ENCODE peak calls at places on chromosomes 12 and 14, in six cellular contexts. V is progenitor cell of endocrine pancreas, P is left ventricle myocardium inferior, K is A549, F is upper lobe of right lung, Q is MCF 10A. L is an unnamed sample.

GRCh38 chr14:29671034-29671433 is 256.6 kb downstream of the PRKD1 start:
- DNase-seq in V (no peak), P (no peak), K (no peak), F (no peak), Q (peak; percentile 9), L (no peak)

GRCh38 chr12:128137140-128137539 is 129.8 kb upstream of the TMEM132C start:
- DNase-seq in V (no peak), P (no peak), K (no peak), F (no peak), Q (no peak), L (no peak)

GRCh38 chr12:65655074-65655493 is 169.2 kb upstream of the HMGA2 start:
- DNase-seq in V (no peak), P (no peak), K (no peak), F (no peak), Q (peak; percentile 64), L (no peak)

GRCh38 chr12:90295858-90296257 is 587.2 kb upstream of the ATP2B1 start:
- DNase-seq in V (no peak), P (no peak), K (no peak), F (no peak), Q (no peak), L (no peak)

GRCh38 chr12:5522358-5523335 is 90.7 kb downstream of the NTF3 start:
- DNase-seq in V (no peak), P (no peak), K (no peak), F (no peak), Q (no peak), L (no peak)

GRCh38 chr14:49623941-49624806 is 3.6 kb downstream of the MGAT2 start:
- DNase-seq in V (no peak), P (no peak), K (no peak), F (no peak), Q (peak; percentile 62), L (peak; percentile 33)

GRCh38 chr12:33588082-33588712 is 148.6 kb upstream of the SYT10 start:
- DNase-seq in V (no peak), P (no peak), K (no peak), F (no peak), Q (peak; percentile 87), L (peak; percentile 10)

GRCh38 chr14:65287264-65288131 is 125.0 kb upstream of the FUT8 start:
- DNase-seq in V (no peak), P (no peak), K (no peak), F (no peak), Q (no peak), L (peak; percentile 76)

GRCh38 chr14:77139540-77140342 is 1.9 kb downstream of the ZDHHC22 start:
- DNase-seq in V (peak; percentile 57), P (no peak), K (peak; percentile 89), F (no peak), Q (peak; percentile 16), L (peak; percentile 79)

GRCh38 chr14:51929156-51929555 is 60.2 kb upstream of the RTRAF start:
- DNase-seq in V (no peak), P (no peak), K (no peak), F (no peak), Q (no peak), L (no peak)

GRCh38 chr12:96889273-96889933 is 17.7 kb upstream of the NEDD1 start:
- DNase-seq in V (no peak), P (no peak), K (peak; percentile 13), F (no peak), Q (peak; percentile 66), L (no peak)

GRCh38 chr12:73659802-73660201 is 877.8 kb upstream of the ATXN7L3B start:
- DNase-seq in V (no peak), P (no peak), K (no peak), F (no peak), Q (no peak), L (no peak)

DNA sequence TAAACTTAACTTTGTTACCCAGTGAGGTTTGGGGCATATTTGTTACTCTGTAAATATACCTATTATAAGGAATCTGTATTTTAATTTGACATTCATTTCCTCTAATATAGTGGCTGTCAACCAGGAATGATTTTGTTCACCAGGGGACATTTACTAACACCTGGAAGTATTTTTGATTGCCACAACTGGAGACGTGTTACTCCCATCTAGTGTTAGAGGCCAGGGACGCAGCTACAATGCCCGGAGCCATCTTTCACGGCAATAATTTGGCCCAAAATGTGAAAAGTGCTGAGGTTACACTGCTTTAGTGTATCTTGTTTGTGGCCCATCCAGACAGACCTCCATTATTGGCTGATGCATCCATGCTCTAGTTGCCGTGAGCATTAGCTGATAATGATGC is 881.3 kb upstream of the ATXN7L3B start:
- DNase-seq in V (no peak), P (no peak), K (no peak), F (no peak), Q (no peak), L (no peak)
- TF ChIP-seq CTCF in V (no peak), P (no peak), K (no peak), F (no peak), Q (no peak), L (no peak)

GRCh38 chr12:30964896-30965612 is 38.5 kb downstream of the TSPAN11 start:
- DNase-seq in V (no peak), P (no peak), K (no peak), F (peak; percentile 40), Q (no peak), L (no peak)

GRCh38 chr12:30967026-30967425 is 40.5 kb downstream of the TSPAN11 start:
- DNase-seq in V (no peak), P (no peak), K (no peak), F (peak; percentile 39), Q (no peak), L (no peak)

GRCh38 chr12:30968211-30968610 is 41.7 kb downstream of the TSPAN11 start:
- DNase-seq in V (no peak), P (no peak), K (no peak), F (peak; percentile 5), Q (no peak), L (no peak)

GRCh38 chr12:30963709-30964564 is 37.4 kb downstream of the TSPAN11 start:
- DNase-seq in V (no peak), P (no peak), K (no peak), F (peak; percentile 54), Q (no peak), L (no peak)

GRCh38 chr12:30965613-30965985 is 39.1 kb downstream of the TSPAN11 start:
- DNase-seq in V (no peak), P (no peak), K (peak; percentile 18), F (no peak), Q (peak; percentile 32), L (no peak)
- TF ChIP-seq CTCF in V (peak; percentile 66), P (peak; percentile 48), K (no peak), F (no peak), Q (peak; percentile 6), L (no peak)

DNA sequence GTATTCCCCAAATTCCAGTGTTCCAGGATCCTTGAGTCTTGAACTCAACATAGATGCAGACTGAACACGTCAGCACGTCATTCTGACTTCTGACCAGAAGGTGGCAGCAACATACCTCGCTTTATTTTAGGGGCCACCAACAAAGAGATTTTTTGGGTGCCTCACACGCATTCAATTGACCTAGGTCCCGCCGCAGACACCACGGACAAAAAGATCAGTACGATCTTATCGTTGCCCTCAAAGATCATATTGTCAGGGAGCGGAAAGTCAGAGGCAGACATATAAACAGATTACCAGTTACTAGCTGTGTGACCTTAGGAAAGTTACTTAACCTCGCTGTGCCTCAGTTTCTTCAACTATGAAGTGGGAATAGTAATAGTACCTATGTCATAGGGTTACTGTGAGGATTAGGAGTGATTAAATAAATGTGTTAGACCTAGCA is 6.5 kb upstream of the PRPH start:
- DNase-seq in V (peak; percentile 40), P (no peak), K (peak; percentile 70), F (peak; percentile 29), Q (peak; percentile 70), L (peak; percentile 88)
- TF ChIP-seq CTCF in V (peak; percentile 85), P (peak; percentile 87), K (peak; percentile 96), F (peak; percentile 88), Q (peak; percentile 77), L (peak; percentile 82)

DNA sequence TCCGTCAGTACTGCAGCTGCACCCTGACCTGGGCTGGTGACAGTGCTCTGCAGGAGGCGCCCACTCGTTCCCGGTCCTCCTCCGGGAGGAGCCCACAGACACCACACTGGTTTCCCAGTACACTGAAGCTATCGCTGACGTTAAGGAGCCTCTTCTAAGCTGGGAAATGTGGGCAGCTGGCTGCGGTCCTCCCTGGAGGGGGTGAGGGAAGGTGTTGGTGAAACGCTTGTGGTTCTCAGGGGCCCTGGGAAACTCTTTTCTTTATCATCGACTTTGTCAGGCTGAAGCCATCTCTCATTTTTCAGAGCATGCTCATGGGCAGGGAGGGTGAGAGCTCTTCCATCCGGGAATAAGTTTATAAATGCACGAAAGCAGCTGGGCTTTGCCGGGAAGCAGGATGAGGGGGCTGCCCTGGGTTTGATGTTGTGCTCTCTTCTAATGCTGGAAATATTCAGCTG is 176.0 kb downstream of the CHST11 start:
- DNase-seq in V (no peak), P (no peak), K (no peak), F (no peak), Q (no peak), L (no peak)
- TF ChIP-seq CTCF in V (no peak), P (no peak), K (no peak), F (no peak), Q (no peak), L (no peak)

L was measured in GM20000.